ENCODE peak calls at places on chromosome 2, in five cellular contexts. K is CD8-positive, alpha-beta memory T cell; U is NCI-H510A treated with DMSO at 0.1 percent for 48 hours; W is cardiac muscle cell; O is activated naive CD4-positive, alpha-beta T cell treated with Interleukin-2 at 50 U/mL for 16 hours. P is an unnamed sample.

GRCh38 chr2:231920795-231921194 is 5.4 kb downstream of the NPPC start:
- DNase-seq in K (no peak), U (peak), W (no peak), O (no peak), P (no peak)

GRCh38 chr2:10504370-10504993 is 56.4 kb upstream of the ODC1 start:
- DNase-seq in K (no peak), U (no peak), W (no peak), O (no peak), P (no peak)

GRCh38 chr2:98394595-98395153 is 48.4 kb downstream of the CNGA3 start:
- DNase-seq in K (no peak), U (no peak), W (no peak), O (no peak), P (no peak)

GRCh38 chr2:76672798-76673197 is 849.4 kb downstream of the LRRTM4 start:
- DNase-seq in K (no peak), U (no peak), W (no peak), O (no peak), P (no peak)

GRCh38 chr2:160308476-160308875 is 108.4 kb upstream of the ITGB6 start:
- DNase-seq in K (no peak), U (no peak), W (no peak), O (no peak), P (no peak)

GRCh38 chr2:160635488-160635887 is 141.9 kb upstream of the RBMS1 start:
- DNase-seq in K (no peak), U (no peak), W (peak), O (no peak), P (no peak)

GRCh38 chr2:241379481-241380480 is 23.7 kb downstream of the FARP2 start:
- DNase-seq in K (no peak), U (no peak), W (no peak), O (no peak), P (no peak)

GRCh38 chr2:159960413-159960812 is 102.0 kb downstream of the PLA2R1 start:
- DNase-seq in K (no peak), U (no peak), W (no peak), O (no peak), P (no peak)

GRCh38 chr2:46967990-46968647 is 52.5 kb upstream of the MCFD2 start:
- DNase-seq in K (no peak), U (no peak), W (no peak), O (no peak), P (peak)